ENCODE peak calls at places on chromosomes 2 and 18, in nine cellular contexts. B, W, V, Z, K, G, C, A and N are unnamed samples.

GRCh38 chr18:61822879-61823278 is 69.9 kb downstream of the RNF152 start:
- DNase-seq in B (no peak), W (no peak), V (no peak), Z (no peak), K (no peak), G (no peak), C (no peak), A (no peak), N (no peak)

GRCh38 chr2:206392118-206392517 is 51.2 kb upstream of the ADAM23 start:
- DNase-seq in B (peak; percentile 58), W (no peak), V (no peak), Z (peak; percentile 21), K (peak; percentile 27), G (no peak), C (peak; percentile 81), A (no peak), N (no peak)

GRCh38 chr2:121955313-121956211 is 200.1 kb downstream of the TSN start:
- DNase-seq in B (no peak), W (no peak), V (no peak), Z (no peak), K (no peak), G (no peak), C (no peak), A (no peak), N (no peak)

GRCh38 chr2:232307854-232308253 is 70.7 kb upstream of the ALPP start:
- DNase-seq in B (no peak), W (no peak), V (no peak), Z (no peak), K (no peak), G (no peak), C (no peak), A (no peak), N (no peak)

GRCh38 chr18:63472380-63472779 is 4.4 kb upstream of the SERPINB5 start:
- DNase-seq in B (no peak), W (no peak), V (no peak), Z (no peak), K (no peak), G (no peak), C (no peak), A (no peak), N (no peak)

GRCh38 chr2:18426174-18426573 is 134.3 kb downstream of the RDH14 start:
- DNase-seq in B (no peak), W (no peak), V (no peak), Z (no peak), K (no peak), G (no peak), C (no peak), A (no peak), N (no peak)

GRCh38 chr18:67608909-67609308 is 92.4 kb upstream of the DSEL start:
- DNase-seq in B (no peak), W (no peak), V (no peak), Z (no peak), K (no peak), G (no peak), C (no peak), A (no peak), N (no peak)

GRCh38 chr2:185984670-185985069 is 246.1 kb downstream of the FSIP2 start:
- DNase-seq in B (peak; percentile 8), W (no peak), V (no peak), Z (no peak), K (no peak), G (no peak), C (no peak), A (no peak), N (no peak)

GRCh38 chr18:79070486-79070885 is 1.3 kb downstream of the ATP9B start:
- DNase-seq in B (no peak), W (no peak), V (no peak), Z (no peak), K (no peak), G (no peak), C (no peak), A (no peak), N (no peak)

GRCh38 chr2:30756971-30757370 is 50.3 kb downstream of the CAPN13 start:
- DNase-seq in B (no peak), W (peak; percentile 15), V (no peak), Z (no peak), K (no peak), G (no peak), C (no peak), A (no peak), N (no peak)

GRCh38 chr2:181431674-181432073 is 25.5 kb upstream of the ITGA4 start:
- DNase-seq in B (no peak), W (no peak), V (no peak), Z (no peak), K (no peak), G (no peak), C (no peak), A (no peak), N (no peak)

GRCh38 chr2:55232863-55233657 is 572 bp downstream of the RPS27A start:
- DNase-seq in B (no peak), W (peak; percentile 48), V (peak; percentile 34), Z (no peak), K (no peak), G (no peak), C (peak; percentile 49), A (peak; percentile 36), N (peak; percentile 58)

GRCh38 chr18:9539938-9540337 is 64.6 kb downstream of the RALBP1 start:
- DNase-seq in B (no peak), W (no peak), V (no peak), Z (no peak), K (no peak), G (no peak), C (no peak), A (no peak), N (no peak)